ENCODE peak calls at places on chromosomes 16 and 17, in nine cellular contexts. O is GM23248, N is colonic mucosa, R is mesenchymal stem cell, T is HCT116, H is endothelial cell of umbilical vein, A is IMR-90, P is neuronal stem cell, Z is PC-3. X is an unnamed sample.

GRCh38 chr16:11742041-11742535 is 569 bp downstream of the TXNDC11 start:
- DNase-seq in Z (no peak), T (no peak), P (peak; percentile 8), H (peak; percentile 25), N (peak; percentile 61), R (peak; percentile 27), A (no peak), O (no peak), X (no peak)

GRCh38 chr17:79934653-79934970 is 95.4 kb upstream of the CBX4 start:
- DNase-seq in T (no peak), R (no peak), P (no peak), O (no peak), H (no peak), Z (no peak), N (no peak), A (no peak), X (no peak)

GRCh38 chr17:76145231-76146052 is 4.4 kb upstream of the FOXJ1 start:
- DNase-seq in H (peak; percentile 23), P (no peak), O (no peak), T (no peak), Z (no peak), R (no peak), N (no peak), A (no peak), X (no peak)

GRCh38 chr16:56421976-56422669 is 3.2 kb downstream of the AMFR start:
- DNase-seq in N (no peak), T (no peak), P (no peak), R (no peak), O (no peak), Z (no peak), H (no peak), A (no peak), X (no peak)

GRCh38 chr16:68470461-68471150 is 22.3 kb upstream of the SMPD3 start:
- DNase-seq in P (no peak), H (no peak), T (no peak), A (no peak), O (no peak), N (peak; percentile 42), Z (no peak), R (no peak), X (no peak)

GRCh38 chr17:3012926-3013581 is 50.4 kb downstream of the OR1D5 start:
- DNase-seq in N (peak; percentile 68), R (peak; percentile 43), T (peak; percentile 26), P (peak; percentile 52), H (peak; percentile 62), O (peak; percentile 74), A (peak; percentile 40), Z (peak; percentile 56), X (peak; percentile 80)

GRCh38 chr16:73385701-73386100 is 337.8 kb upstream of the ZFHX3 start:
- DNase-seq in R (no peak), Z (no peak), T (no peak), A (no peak), P (no peak), H (no peak), O (no peak), N (no peak), X (no peak)

GRCh38 chr17:56795098-56795497 is 38.6 kb downstream of the C17orf67 start:
- DNase-seq in T (no peak), P (no peak), R (no peak), N (no peak), Z (no peak), H (no peak), O (no peak), A (no peak), X (no peak)

GRCh38 chr17:76598004-76598439 is 12.4 kb upstream of the ST6GALNAC2 start:
- DNase-seq in O (no peak), Z (peak; percentile 19), A (no peak), H (no peak), P (no peak), R (no peak), T (no peak), N (no peak), X (no peak)

GRCh38 chr16:87360862-87361610 is 22.5 kb downstream of the FBXO31 start:
- DNase-seq in Z (no peak), A (no peak), N (no peak), H (no peak), P (no peak), R (no peak), O (no peak), T (no peak), X (peak; percentile 0)
- H3K9ac ChIP-seq in Z (no peak overlapping the region), A (no peak overlapping the region), N (no peak overlapping the region), H (no peak overlapping the region), P (no peak overlapping the region), R (no peak overlapping the region), O (no peak overlapping the region), T (no peak overlapping the region), X (no peak overlapping the region)

GRCh38 chr17:57892820-57893595 is 43.2 kb upstream of the MRPS23 start:
- DNase-seq in T (peak; percentile 75), R (peak; percentile 100), P (peak; percentile 77), N (peak; percentile 80), H (peak; percentile 81), Z (peak; percentile 98), A (peak; percentile 98), O (peak; percentile 100), X (peak; percentile 80)
- H3K27me3 ChIP-seq in T (no peaks in the 10 kb centered on the region), R (no peaks in the 10 kb centered on the region), P (no peaks in the 10 kb centered on the region), N (no peaks in the 10 kb centered on the region), H (no peaks in the 10 kb centered on the region), Z (no peaks in the 10 kb centered on the region), A (no peaks in the 10 kb centered on the region), O (no peaks in the 10 kb centered on the region), X (no peaks in the 10 kb centered on the region)

DNA sequence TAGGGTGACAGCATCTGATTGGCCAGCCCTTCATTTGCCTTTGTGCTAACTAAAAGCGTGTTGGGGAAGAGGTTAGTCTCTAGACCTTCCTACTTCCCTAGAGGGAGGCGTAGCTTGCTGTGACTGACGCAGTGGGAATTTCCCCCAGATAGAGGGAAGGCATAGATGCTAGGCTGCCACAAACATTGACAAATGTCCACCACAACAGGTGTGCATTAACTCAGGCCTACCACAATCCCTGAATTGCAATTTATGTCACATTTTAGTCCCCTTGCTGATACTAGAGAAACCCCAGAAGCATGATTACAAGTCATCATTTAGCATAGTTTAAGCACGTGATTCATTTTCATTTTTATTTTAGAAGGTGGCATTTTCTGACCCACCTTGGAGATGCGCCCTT is 76.3 kb upstream of the WSB1 start:
- DNase-seq in Z (no peak), P (no peak), O (no peak), N (no peak), H (no peak), A (no peak), T (no peak), R (no peak), X (no peak)
- H3K9ac ChIP-seq in Z (no peak overlapping the region), P (no peak overlapping the region), O (no peak overlapping the region), N (no peak overlapping the region), H (no peak overlapping the region), A (no peak overlapping the region), T (no peak overlapping the region), R (no peak overlapping the region), X (no peak overlapping the region)

DNA sequence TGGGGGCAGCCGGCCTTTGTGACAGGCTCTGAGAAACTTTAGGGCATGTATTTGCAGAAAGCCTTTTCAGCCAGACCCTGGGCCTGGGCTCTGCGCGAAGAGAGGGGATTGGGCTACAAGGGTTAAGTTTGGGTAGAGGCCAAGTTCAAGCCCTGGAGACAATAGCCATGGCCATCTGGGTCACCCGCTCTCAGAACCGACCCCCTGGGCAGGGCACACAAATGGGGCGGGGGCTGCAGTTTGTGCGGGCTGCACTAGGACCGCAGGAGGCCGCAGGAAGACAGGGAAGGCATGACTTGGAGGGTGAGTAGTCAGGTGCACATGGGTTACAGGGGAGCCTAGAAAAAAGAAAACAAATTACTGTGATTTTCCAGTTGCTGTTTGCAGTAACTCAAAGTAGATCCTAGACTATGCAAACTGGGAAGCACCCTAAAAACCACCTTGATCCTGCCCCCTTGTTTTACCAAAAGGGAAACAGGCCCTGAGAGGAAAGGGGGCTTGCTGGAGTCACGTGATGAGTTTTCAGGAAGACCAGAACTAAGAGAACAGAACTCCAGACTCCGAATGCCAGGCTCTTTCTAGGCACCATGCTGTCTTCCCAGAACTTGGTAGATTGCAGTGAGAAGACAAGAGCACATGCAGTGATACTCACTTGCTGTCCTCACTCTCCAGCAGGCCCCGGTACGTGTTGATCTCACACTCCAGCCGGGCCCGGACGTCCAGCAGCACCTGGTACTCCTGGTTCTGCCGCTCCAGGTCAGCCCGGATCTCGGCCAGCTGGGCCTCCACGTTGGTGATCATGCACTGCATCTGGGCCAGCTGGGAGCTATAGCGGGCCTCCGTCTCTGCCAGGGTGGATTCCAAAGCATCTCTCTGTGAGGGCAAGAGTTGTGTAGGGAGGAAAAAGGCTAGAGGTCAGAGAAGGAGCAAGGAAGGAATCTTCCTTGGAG is 3.8 kb downstream of the KRT35 start:
- DNase-seq in Z (no peak), P (no peak), O (no peak), T (no peak), A (no peak), H (no peak), N (no peak), R (no peak), X (no peak)
- H3K27me3 ChIP-seq in Z (no peaks in the 10 kb centered on the region), P (no peaks in the 10 kb centered on the region), O (no peaks in the 10 kb centered on the region), T (no peaks in the 10 kb centered on the region), A (peaks cover 16% of the 10 kb centered on the region), H (peaks cover 3% of the 10 kb centered on the region), N (no peaks in the 10 kb centered on the region), R (no peaks in the 10 kb centered on the region), X (no peaks in the 10 kb centered on the region)

GRCh38 chr16:88649924-88650748 is 717 bp downstream of the CYBA start:
- DNase-seq in N (peak; percentile 65), A (peak; percentile 8), T (no peak), Z (no peak), R (peak; percentile 69), O (peak; percentile 67), H (no peak), P (no peak), X (peak; percentile 71)
- H3K9ac ChIP-seq in N (peak overlapping the region; percentile 96), A (peak overlapping the region; percentile 75), T (peak overlapping the region; percentile 98), Z (no peak overlapping the region), R (peak overlapping the region; percentile 86), O (peak overlapping the region; percentile 78), H (peak overlapping the region; percentile 24), P (peak overlapping the region; percentile 99), X (peak overlapping the region; percentile 48)

X was measured in neural progenitor cell.